ENCODE peak calls at places on chromosome 21, in nine cellular contexts. I is cardiac muscle cell; C is SK-N-DZ; H is globus pallidus; R is left cardiac atrium; T is Right ventricle myocardium inferior; Y is MCF 10A; Z is effector CD8-positive, alpha-beta T cell; A is NCI-H1436. F is an unnamed sample.

GRCh38 chr21:35400233-35400939 is 351.3 kb upstream of the RUNX1 start:
- DNase-seq in A (peak; percentile 73), T (no peak), C (peak; percentile 3), Y (peak; percentile 74), I (peak; percentile 49), R (no peak), H (peak; percentile 20), Z (no peak), F (no peak)

GRCh38 chr21:32261929-32262328 is 16.9 kb downstream of the MIS18A start:
- DNase-seq in R (no peak), Z (no peak), C (no peak), I (no peak), T (no peak), H (no peak), A (no peak), Y (no peak), F (no peak)

GRCh38 chr21:42360317-42360716 is 6.0 kb downstream of the TFF1 start:
- DNase-seq in R (no peak), T (no peak), I (no peak), A (no peak), C (no peak), Z (no peak), H (no peak), Y (no peak), F (no peak)

GRCh38 chr21:35743571-35743970 is 316.8 kb downstream of the SETD4 start:
- DNase-seq in A (no peak), C (no peak), H (no peak), I (no peak), Y (no peak), R (no peak), T (no peak), Z (no peak), F (no peak)

GRCh38 chr21:32538147-32538792 is 47.1 kb downstream of the TCP10L start:
- DNase-seq in A (no peak), H (no peak), I (no peak), R (no peak), Y (no peak), Z (no peak), C (no peak), T (no peak), F (no peak)

GRCh38 chr21:17738171-17738953 is 80.8 kb downstream of the C21orf91 start:
- DNase-seq in T (no peak), I (no peak), C (no peak), H (no peak), Z (no peak), Y (no peak), A (no peak), R (no peak), F (no peak)

GRCh38 chr21:34336245-34336644 is 27.6 kb upstream of the KCNE2 start:
- DNase-seq in Y (no peak), H (no peak), Z (no peak), R (no peak), C (no peak), A (no peak), I (no peak), T (no peak), F (no peak)

GRCh38 chr21:44260791-44261190 is 906 bp downstream of the DNMT3L start:
- DNase-seq in T (no peak), C (no peak), I (no peak), A (no peak), Z (no peak), Y (no peak), R (no peak), H (no peak), F (no peak)

GRCh38 chr21:43985690-43986251 is 26.3 kb upstream of the TRAPPC10 start:
- DNase-seq in Y (no peak), H (no peak), Z (no peak), C (no peak), A (no peak), T (no peak), I (no peak), R (no peak), F (no peak)

GRCh38 chr21:42118121-42118795 is 47.1 kb downstream of the UMODL1 start:
- DNase-seq in Y (no peak), H (no peak), C (no peak), Z (no peak), I (no peak), R (no peak), T (no peak), A (no peak), F (no peak)

GRCh38 chr21:44530903-44531605 is 8.9 kb downstream of the KRTAP10-1 start:
- DNase-seq in T (no peak), H (no peak), C (no peak), R (no peak), Y (no peak), Z (no peak), I (no peak), A (no peak), F (no peak)

GRCh38 chr21:33998402-33998801 is 75.0 kb upstream of the MRPS6 start:
- DNase-seq in A (no peak), I (no peak), Y (no peak), R (no peak), T (no peak), C (no peak), Z (no peak), H (no peak), F (no peak)

GRCh38 chr21:21415741-21416140 is 417.5 kb downstream of the NCAM2 start:
- DNase-seq in H (no peak), I (no peak), Y (no peak), R (no peak), T (no peak), C (no peak), Z (no peak), A (no peak), F (no peak)